ENCODE peak calls at places on chromosomes 5 and 9, in seven cellular contexts. R is fibroblast of pulmonary artery; K is CD8-positive, alpha-beta T cell; F is H9; W is CD4-positive, alpha-beta T cell; M is thyroid gland; I is tibial artery. D is an unnamed sample.

GRCh38 chr9:91035825-91036208 is 234.2 kb downstream of the SYK start:
- DNase-seq in R (no peak), K (no peak), F (no peak), W (no peak), M (no peak), I (no peak), D (no peak)

GRCh38 chr5:54093861-54094260 is 216.5 kb downstream of the ARL15 start:
- DNase-seq in R (no peak), K (no peak), F (no peak), W (no peak), M (no peak), I (no peak), D (no peak)

GRCh38 chr9:132160802-132161742 is 786 bp upstream of the NTNG2 start:
- DNase-seq in R (peak; percentile 76), K (peak; percentile 47), F (no peak), W (peak; percentile 37), M (peak; percentile 15), I (peak; percentile 41), D (no peak)

GRCh38 chr5:149011731-149012130 is 51.1 kb downstream of the SH3TC2 start:
- DNase-seq in R (no peak), K (no peak), F (no peak), W (no peak), M (no peak), I (no peak), D (no peak)

GRCh38 chr5:169173372-169173771 is 127.6 kb downstream of the SLIT3 start:
- DNase-seq in R (peak; percentile 57), K (no peak), F (no peak), W (no peak), M (no peak), I (no peak), D (no peak)

GRCh38 chr5:53178830-53179229 is 69.3 kb upstream of the MOCS2 start:
- DNase-seq in R (no peak), K (no peak), F (no peak), W (no peak), M (no peak), I (no peak), D (no peak)

GRCh38 chr9:76297721-76298239 is 96.4 kb downstream of the RFK start:
- DNase-seq in R (peak; percentile 48), K (no peak), F (no peak), W (no peak), M (peak; percentile 30), I (peak; percentile 45), D (no peak)

GRCh38 chr9:69933445-69933844 is 110.2 kb upstream of the MAMDC2 start:
- DNase-seq in R (no peak), K (no peak), F (no peak), W (no peak), M (no peak), I (no peak), D (no peak)

GRCh38 chr5:106964102-106964501 is 706.6 kb downstream of the EFNA5 start:
- DNase-seq in R (peak; percentile 30), K (no peak), F (no peak), W (no peak), M (no peak), I (no peak), D (no peak)

GRCh38 chr9:129202613-129203555 is 24.8 kb upstream of the IER5L start:
- DNase-seq in R (peak; percentile 74), K (peak; percentile 84), F (peak; percentile 83), W (peak; percentile 87), M (peak; percentile 81), I (peak; percentile 85), D (peak; percentile 86)

GRCh38 chr9:98108540-98109031 is 10.4 kb downstream of the TRIM14 start:
- DNase-seq in R (no peak), K (no peak), F (no peak), W (peak; percentile 20), M (no peak), I (no peak), D (no peak)

GRCh38 chr5:179181988-179182387 is 121.8 kb downstream of the ZNF354C start:
- DNase-seq in R (no peak), K (no peak), F (no peak), W (no peak), M (no peak), I (no peak), D (no peak)

GRCh38 chr5:142819292-142819691 is 49.1 kb downstream of the ARHGAP26 start:
- DNase-seq in R (no peak), K (no peak), F (no peak), W (no peak), M (peak; percentile 62), I (no peak), D (no peak)

GRCh38 chr9:16180546-16180945 is 627.7 kb downstream of the CCDC171 start:
- DNase-seq in R (peak; percentile 35), K (no peak), F (no peak), W (no peak), M (no peak), I (no peak), D (no peak)

GRCh38 chr5:111706345-111706744 is 50.6 kb downstream of the NREP start:
- DNase-seq in R (peak; percentile 22), K (no peak), F (no peak), W (no peak), M (no peak), I (no peak), D (no peak)

GRCh38 chr5:142013734-142014495 is 1.1 kb upstream of the GNPDA1 start:
- DNase-seq in R (peak; percentile 59), K (no peak), F (no peak), W (no peak), M (peak; percentile 17), I (peak; percentile 75), D (no peak)

GRCh38 chr5:151459680-151460079 is 12.3 kb downstream of the SLC36A1 start:
- DNase-seq in R (no peak), K (no peak), F (no peak), W (no peak), M (no peak), I (no peak), D (no peak)

GRCh38 chr5:151465476-151465875 is 18.1 kb downstream of the SLC36A1 start:
- DNase-seq in R (no peak), K (no peak), F (no peak), W (no peak), M (no peak), I (no peak), D (no peak)

GRCh38 chr5:151464101-151464500 is 16.7 kb downstream of the SLC36A1 start:
- DNase-seq in R (no peak), K (no peak), F (no peak), W (no peak), M (no peak), I (no peak), D (no peak)

GRCh38 chr5:151461312-151461711 is 13.9 kb downstream of the SLC36A1 start:
- DNase-seq in R (no peak), K (no peak), F (no peak), W (no peak), M (no peak), I (no peak), D (no peak)

GRCh38 chr5:151463137-151464029 is 16.0 kb downstream of the SLC36A1 start:
- DNase-seq in R (no peak), K (no peak), F (peak; percentile 49), W (no peak), M (no peak), I (no peak), D (peak; percentile 16)
- TF ChIP-seq CTCF in R (peak; percentile 47), K (no peak), F (peak; percentile 86), W (peak; percentile 15), M (peak; percentile 18), I (no peak), D (peak; percentile 63)

GRCh38 chr9:7358876-7359275 is 440.7 kb downstream of the DMAC1 start:
- DNase-seq in R (peak; percentile 19), K (no peak), F (peak; percentile 32), W (no peak), M (no peak), I (no peak), D (no peak)
- TF ChIP-seq CTCF in R (peak; percentile 48), K (no peak), F (peak; percentile 57), W (no peak), M (no peak), I (no peak), D (no peak)

DNA sequence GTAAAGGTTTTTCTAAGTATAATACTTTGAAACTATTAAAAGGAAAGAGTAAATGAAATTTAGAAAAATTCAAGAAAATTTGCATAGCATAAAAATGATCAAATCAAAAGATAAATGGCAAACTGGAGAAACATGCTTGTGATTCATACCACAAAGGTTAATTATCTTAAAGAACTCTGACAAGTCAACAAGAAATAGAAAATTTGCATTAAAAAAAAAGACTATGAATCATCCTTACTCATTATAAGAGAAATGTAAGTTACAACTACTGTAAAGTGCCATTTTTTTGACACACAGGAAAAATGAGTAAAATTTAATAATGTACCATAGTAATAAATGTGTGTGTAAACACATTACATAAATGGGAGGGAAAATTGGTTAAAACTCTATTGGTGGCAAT is 624.4 kb upstream of the C9orf72 start:
- DNase-seq in R (no peak), K (no peak), F (no peak), W (no peak), M (no peak), I (no peak), D (no peak)
- TF ChIP-seq CTCF in R (no peak), K (no peak), F (no peak), W (no peak), M (no peak), I (no peak), D (no peak)

DNA sequence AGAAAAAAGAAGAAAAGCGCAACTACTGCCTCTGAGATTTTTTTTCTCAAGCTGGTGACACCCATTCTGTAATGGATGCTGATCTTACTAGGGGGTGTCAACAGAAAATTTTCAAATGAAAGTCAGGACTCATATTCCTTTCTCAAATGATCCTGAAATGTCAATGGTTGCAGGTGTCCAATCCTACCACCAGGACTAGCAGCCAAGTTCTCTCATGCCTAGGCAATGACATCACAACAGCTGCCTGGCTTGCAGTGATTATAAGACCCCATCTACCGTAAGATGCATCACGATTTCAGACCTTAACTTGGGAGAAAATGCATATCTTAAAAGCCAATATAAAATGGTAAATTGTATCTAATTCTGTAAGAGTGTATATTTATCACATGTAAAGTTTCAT is 104.6 kb downstream of the DENND1A start:
- DNase-seq in R (peak; percentile 18), K (no peak), F (no peak), W (no peak), M (no peak), I (no peak), D (no peak)
- TF ChIP-seq CTCF in R (peak; percentile 23), K (no peak), F (peak; percentile 54), W (no peak), M (no peak), I (no peak), D (peak; percentile 33)

GRCh38 chr9:124394596-124394995 is 20.6 kb downstream of the PSMB7 start:
- DNase-seq in R (no peak), K (no peak), F (no peak), W (no peak), M (no peak), I (no peak), D (no peak)
- TF ChIP-seq CTCF in R (no peak), K (no peak), F (peak; percentile 29), W (no peak), M (no peak), I (no peak), D (no peak)